ENCODE peak calls at places on chromosome 21, in six cellular contexts. S is GM12865, F is cardiac muscle cell, D is glutamatergic neuron, A is dorsolateral prefrontal cortex, M is PC-9. P is an unnamed sample.

GRCh38 chr21:14602418-14602987 is 56.4 kb upstream of the SAMSN1 start:
- DNase-seq in A (no peak), M (no peak), D (no peak), F (no peak), S (peak), P (peak)

GRCh38 chr21:17454315-17455027 is 58.4 kb upstream of the CXADR start:
- DNase-seq in D (peak), S (peak), M (peak), F (peak), A (peak), P (peak)

GRCh38 chr21:23951251-23951650 is 1656.0 kb downstream of the MRPL39 start:
- DNase-seq in A (no peak), D (no peak), M (no peak), S (no peak), F (no peak), P (no peak)

GRCh38 chr21:30207252-30207579 is 8.7 kb downstream of the CLDN8 start:
- DNase-seq in D (no peak), A (no peak), M (no peak), F (no peak), S (no peak), P (no peak)

GRCh38 chr21:15520811-15521643 is 208.8 kb upstream of the USP25 start:
- DNase-seq in M (no peak), D (no peak), F (no peak), A (no peak), S (no peak), P (no peak)

GRCh38 chr21:46098303-46099141 is 610 bp downstream of the COL6A2 start:
- DNase-seq in F (peak), A (peak), D (peak), M (no peak), S (no peak), P (no peak)

GRCh38 chr21:45950740-45951515 is 30.6 kb upstream of the COL6A1 start:
- DNase-seq in S (no peak), M (peak), D (no peak), A (no peak), F (no peak), P (no peak)

GRCh38 chr21:15539376-15539775 is 190.4 kb upstream of the USP25 start:
- DNase-seq in F (no peak), M (no peak), A (no peak), S (no peak), D (no peak), P (no peak)

GRCh38 chr21:46486481-46487000 is 27.9 kb downstream of the DIP2A start:
- DNase-seq in A (no peak), D (no peak), F (no peak), M (no peak), S (no peak), P (no peak)

GRCh38 chr21:34839070-34839820 is 170.5 kb downstream of the CLIC6 start:
- DNase-seq in F (no peak), D (no peak), A (no peak), M (no peak), S (no peak), P (no peak)

GRCh38 chr21:31305888-31306287 is 38.2 kb downstream of the TIAM1 start:
- DNase-seq in F (no peak), M (no peak), S (no peak), D (no peak), A (no peak), P (no peak)

GRCh38 chr21:40717008-40717407 is 129.9 kb downstream of the DSCAM start:
- DNase-seq in D (no peak), F (peak), M (no peak), S (no peak), A (no peak), P (no peak)

GRCh38 chr21:31514598-31514997 is 144.9 kb upstream of the SOD1 start:
- DNase-seq in F (peak), A (peak), M (no peak), S (no peak), D (peak), P (no peak)

GRCh38 chr21:14968029-14968428 is 96.8 kb downstream of the NRIP1 start:
- DNase-seq in A (no peak), D (no peak), S (no peak), M (peak), F (no peak), P (no peak)

GRCh38 chr21:23488245-23488644 is 2119.0 kb downstream of the MRPL39 start:
- DNase-seq in M (no peak), S (no peak), F (no peak), A (no peak), D (no peak), P (no peak)

GRCh38 chr21:41435728-41436127 is 9.7 kb downstream of the MX1 start:
- DNase-seq in D (no peak), F (no peak), A (no peak), M (no peak), S (no peak), P (no peak)

GRCh38 chr21:17513214-17514123 is 626 bp downstream of the CXADR start:
- DNase-seq in S (peak), M (peak), D (peak), A (peak), F (peak), P (peak)

GRCh38 chr21:38597436-38597835 is 99.2 kb upstream of the ERG start:
- DNase-seq in D (no peak), F (no peak), A (no peak), S (no peak), M (no peak), P (no peak)

GRCh38 chr21:16563795-16564194 is 834.0 kb downstream of the USP25 start:
- DNase-seq in A (no peak), D (no peak), F (peak), S (no peak), M (peak), P (no peak)

GRCh38 chr21:46622226-46622625 is 13.2 kb upstream of the PRMT2 start:
- DNase-seq in D (no peak), A (peak), S (no peak), M (no peak), F (no peak), P (no peak)

GRCh38 chr21:16579538-16579937 is 849.8 kb downstream of the USP25 start:
- DNase-seq in D (no peak), S (no peak), M (no peak), A (no peak), F (no peak), P (no peak)

GRCh38 chr21:17461014-17461413 is 51.8 kb upstream of the CXADR start:
- DNase-seq in F (no peak), S (no peak), D (no peak), A (peak), M (no peak), P (no peak)

GRCh38 chr21:38956791-38957571 is 151.3 kb downstream of the ETS2 start:
- DNase-seq in M (no peak), A (peak), D (no peak), F (peak), S (no peak), P (no peak)

GRCh38 chr21:39984613-39985012 is 117.4 kb downstream of the PCP4 start:
- DNase-seq in S (no peak), A (no peak), M (no peak), F (no peak), D (no peak), P (no peak)

GRCh38 chr21:31354604-31355443 is 10.8 kb upstream of the TIAM1 start:
- DNase-seq in D (no peak), A (no peak), F (no peak), S (peak), M (peak), P (no peak)

GRCh38 chr21:20997308-20997632 is 939 bp upstream of the NCAM2 start:
- DNase-seq in S (no peak), A (peak), D (peak), F (peak), M (no peak), P (no peak)

GRCh38 chr21:25563399-25564116 is 43.7 kb downstream of the MRPL39 start:
- DNase-seq in D (no peak), F (no peak), A (no peak), S (peak), M (no peak), P (peak)

GRCh38 chr21:36127250-36127904 is 7.5 kb upstream of the CBR3 start:
- DNase-seq in F (no peak), S (no peak), A (no peak), D (no peak), M (no peak), P (no peak)

GRCh38 chr21:38751379-38752050 is 54.2 kb upstream of the ETS2 start:
- DNase-seq in M (no peak), A (no peak), D (no peak), S (no peak), F (no peak), P (no peak)

GRCh38 chr21:35963920-35964451 is 96.3 kb downstream of the SETD4 start:
- DNase-seq in S (no peak), A (no peak), M (no peak), D (no peak), F (no peak), P (no peak)

GRCh38 chr21:39071623-39072214 is 111.5 kb downstream of the PSMG1 start:
- DNase-seq in S (no peak), M (no peak), D (no peak), A (no peak), F (no peak), P (no peak)

GRCh38 chr21:41068411-41069304 is 99.3 kb upstream of the BACE2 start:
- DNase-seq in A (peak), F (peak), S (peak), M (peak), D (peak), P (peak)

GRCh38 chr21:35360870-35361570 is 311.9 kb upstream of the RUNX1 start:
- DNase-seq in F (no peak), D (no peak), A (no peak), S (no peak), M (peak), P (no peak)

GRCh38 chr21:43937898-43938309 is 72.9 kb downstream of the AGPAT3 start:
- DNase-seq in M (no peak), S (peak), F (no peak), A (no peak), D (peak), P (peak)

GRCh38 chr21:43940672-43941071 is 71.4 kb upstream of the TRAPPC10 start:
- DNase-seq in F (no peak), M (no peak), S (no peak), D (peak), A (no peak), P (no peak)

GRCh38 chr21:43938751-43939442 is 73.2 kb upstream of the TRAPPC10 start:
- DNase-seq in D (peak), M (peak), S (peak), A (peak), F (peak), P (peak)

GRCh38 chr21:43940329-43940653 is 71.8 kb upstream of the TRAPPC10 start:
- DNase-seq in D (no peak), A (no peak), M (no peak), S (no peak), F (no peak), P (no peak)

DNA sequence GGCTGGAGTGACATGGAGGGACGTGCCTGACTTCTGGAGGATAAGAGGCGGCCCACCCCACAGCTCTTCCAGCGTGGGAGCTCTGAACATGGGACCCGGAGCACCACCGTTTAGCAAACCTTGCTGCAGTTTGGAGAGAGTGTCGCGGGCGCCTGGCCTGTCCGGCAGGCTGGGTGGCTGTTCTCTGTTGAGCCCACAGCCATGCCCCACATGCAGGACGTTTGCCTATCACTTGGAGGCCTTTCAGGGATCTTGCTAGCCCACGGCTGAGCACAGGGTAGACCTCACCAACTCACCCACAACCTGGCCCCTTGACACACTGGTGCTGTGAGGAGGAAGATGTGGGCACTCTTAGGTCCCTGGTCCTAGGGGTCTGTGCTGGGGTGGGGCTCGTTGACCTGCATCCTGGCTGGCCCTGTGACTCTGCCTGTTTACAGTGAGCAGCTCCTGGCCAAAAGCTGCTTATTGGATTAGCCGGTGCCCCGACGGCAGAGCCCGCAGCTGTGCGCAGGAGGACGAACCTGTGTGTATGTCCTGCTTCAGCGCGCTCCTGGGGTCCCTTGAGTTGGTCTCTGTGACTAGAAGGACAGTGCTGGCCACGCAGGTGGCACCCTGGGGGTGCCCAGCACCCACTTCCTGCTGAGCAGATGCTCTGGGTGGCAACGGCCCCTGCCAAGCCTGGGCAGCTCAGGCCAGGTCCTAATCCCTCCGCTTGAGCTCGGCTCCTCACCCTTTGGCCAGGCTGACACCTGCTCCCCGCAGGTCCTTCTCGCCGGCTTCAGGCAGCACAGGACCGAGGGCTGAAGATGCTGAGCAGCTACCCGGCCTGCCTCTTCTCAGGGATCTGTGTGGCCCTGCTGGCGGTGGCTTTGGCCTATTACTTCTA is 72.4 kb upstream of the TRAPPC10 start:
- DNase-seq in S (no peak), D (peak), M (no peak), A (no peak), F (no peak), P (no peak)
- TF ChIP-seq CTCF in S (no peak), D (no peak), M (peak), A (peak), F (no peak), P (no peak)

GRCh38 chr21:43919283-43919682 is 54.3 kb downstream of the AGPAT3 start:
- DNase-seq in D (no peak), M (no peak), A (no peak), F (no peak), S (no peak), P (no peak)

GRCh38 chr21:43916691-43917514 is 51.9 kb downstream of the AGPAT3 start:
- DNase-seq in F (no peak), A (no peak), M (no peak), D (no peak), S (peak), P (peak)

GRCh38 chr21:43919871-43920801 is 55.1 kb downstream of the AGPAT3 start:
- DNase-seq in D (peak), A (no peak), S (peak), M (no peak), F (no peak), P (no peak)

GRCh38 chr21:43917515-43918384 is 52.7 kb downstream of the AGPAT3 start:
- DNase-seq in A (no peak), F (no peak), D (no peak), S (peak), M (no peak), P (peak)

DNA sequence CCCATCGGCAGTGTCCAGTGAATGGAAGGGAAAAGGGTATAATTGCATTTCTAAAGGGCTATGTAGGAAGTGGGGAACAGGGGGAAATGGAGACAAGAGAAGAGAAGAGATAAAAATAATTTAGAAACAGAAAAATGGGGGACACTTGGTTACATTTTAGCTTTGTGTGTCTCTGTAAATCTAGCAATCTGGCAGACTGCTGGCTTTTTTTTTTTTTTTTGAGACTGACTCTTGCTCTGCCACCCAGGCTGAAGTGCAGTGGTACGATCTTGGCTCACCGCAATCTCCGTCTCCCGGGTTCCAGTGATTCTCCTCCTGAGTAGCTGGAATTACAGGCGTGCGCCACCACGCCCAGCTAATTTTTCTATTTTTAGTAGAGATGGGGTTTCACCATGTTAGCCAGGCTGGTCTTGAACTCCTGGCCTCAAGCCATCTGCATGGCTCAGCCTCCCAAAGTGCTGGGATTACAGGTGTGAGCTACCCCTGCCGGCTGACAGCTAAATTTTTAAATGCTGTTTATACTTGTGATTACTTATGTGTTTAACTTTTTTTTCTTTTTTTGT is 53.4 kb downstream of the AGPAT3 start:
- DNase-seq in A (no peak), S (no peak), F (no peak), D (no peak), M (no peak), P (no peak)
- TF ChIP-seq CTCF in A (no peak), S (no peak), F (no peak), D (no peak), M (no peak), P (no peak)

GRCh38 chr21:37369307-37369854 is 2.8 kb downstream of the DYRK1A start:
- DNase-seq in F (no peak), A (no peak), D (no peak), S (no peak), M (no peak), P (no peak)
- TF ChIP-seq CTCF in F (no peak), A (no peak), D (no peak), S (no peak), M (no peak), P (no peak)

DNA sequence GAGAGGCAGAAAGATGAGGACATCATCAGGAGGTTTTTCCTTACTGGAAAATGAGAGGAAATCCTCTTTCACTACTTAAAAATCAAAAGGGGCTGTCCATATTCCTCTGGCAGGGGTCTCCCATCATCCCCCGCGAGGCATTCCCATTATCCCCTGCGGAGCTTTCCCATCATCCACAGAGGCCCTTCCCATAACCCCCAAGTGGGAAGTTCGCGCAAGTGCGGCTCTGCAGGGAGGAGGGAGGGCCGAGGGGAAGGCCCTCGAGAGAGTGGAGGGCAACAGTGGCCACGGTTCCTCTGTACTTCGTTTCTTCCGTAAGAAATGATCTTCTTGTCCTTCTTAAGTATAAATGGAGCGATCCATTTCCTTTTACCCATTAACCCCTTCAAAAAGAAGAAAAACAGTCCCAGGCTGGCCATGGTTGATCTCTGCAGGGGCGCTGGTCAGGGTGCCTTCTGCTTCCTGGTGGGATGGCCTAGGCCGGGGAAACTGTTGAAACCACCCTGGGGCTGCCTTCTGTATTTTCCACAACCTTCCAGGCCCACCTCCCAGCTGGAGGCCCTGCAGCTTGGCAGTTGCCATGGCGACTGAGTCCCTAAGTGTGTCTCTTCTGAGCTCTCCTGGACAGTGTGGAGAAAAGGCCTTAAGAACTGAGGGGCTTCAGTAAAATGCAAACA is 3.5 kb upstream of the RSPH1 start:
- DNase-seq in F (peak), M (no peak), S (no peak), D (peak), A (no peak), P (no peak)
- TF ChIP-seq CTCF in F (no peak), M (no peak), S (no peak), D (no peak), A (no peak), P (no peak)

DNA sequence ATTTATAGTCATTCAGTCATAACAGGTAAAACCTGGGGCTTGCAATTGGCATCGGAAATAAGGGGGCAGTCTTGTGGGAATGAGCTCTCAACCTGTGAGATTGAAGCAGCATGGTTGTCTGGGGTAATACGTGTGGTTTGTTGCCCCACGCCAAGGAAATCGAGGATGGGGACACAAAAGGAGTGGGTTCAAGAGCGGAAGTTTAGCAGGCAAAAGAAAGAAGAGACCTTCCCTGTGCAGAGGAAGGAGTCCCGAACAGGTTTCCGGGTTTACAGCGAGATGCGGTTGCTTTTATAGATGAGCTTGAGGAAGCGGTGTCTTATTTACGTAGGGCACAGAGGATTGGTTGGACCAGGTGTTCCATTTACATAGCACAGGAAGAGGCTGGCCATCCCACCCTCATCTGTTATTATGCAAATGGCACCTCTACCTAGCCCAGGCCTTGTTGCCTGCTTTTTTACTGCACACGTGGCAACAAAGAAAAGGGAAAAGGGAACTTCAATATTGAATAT is 37.3 kb downstream of the IFNAR1 start:
- DNase-seq in A (no peak), D (no peak), M (no peak), S (peak), F (peak), P (no peak)
- TF ChIP-seq CTCF in A (no peak), D (no peak), M (no peak), S (no peak), F (no peak), P (no peak)

GRCh38 chr21:26846036-26846931 is 1.1 kb upstream of the ADAMTS1 start:
- DNase-seq in M (no peak), S (no peak), A (peak), D (peak), F (peak), P (no peak)
- TF ChIP-seq CTCF in M (no peak), S (no peak), A (no peak), D (no peak), F (no peak), P (no peak)